ENCODE peak calls at places on chromosomes 1 and 21, in six cellular contexts. One of them, this sample, is unnamed.

GRCh38 chr21:16124397-16125130 is 394.8 kb downstream of the USP25 start:
- DNase-seq in neuronal stem cell: no peak
- DNase-seq in PC-3: peak
- DNase-seq in endothelial cell of umbilical vein: peak
- DNase-seq in H1: no peak
- DNase-seq in SK-N-SH: no peak
- DNase-seq in this sample: peak

GRCh38 chr1:32470431-32470830 is 5.6 kb downstream of the ZBTB8B start:
- DNase-seq in endothelial cell of umbilical vein: no peak
- DNase-seq in neuronal stem cell: no peak
- DNase-seq in H1: no peak
- DNase-seq in SK-N-SH: no peak
- DNase-seq in PC-3: no peak
- DNase-seq in this sample: no peak

GRCh38 chr1:173853074-173853473 is 14.7 kb downstream of the GAS5 start:
- DNase-seq in neuronal stem cell: peak
- DNase-seq in H1: no peak
- DNase-seq in SK-N-SH: no peak
- DNase-seq in PC-3: no peak
- DNase-seq in endothelial cell of umbilical vein: peak
- DNase-seq in this sample: no peak

GRCh38 chr1:111471012-111471411 is 2.8 kb upstream of the C1orf162 start:
- DNase-seq in H1: no peak
- DNase-seq in neuronal stem cell: no peak
- DNase-seq in endothelial cell of umbilical vein: no peak
- DNase-seq in PC-3: no peak
- DNase-seq in SK-N-SH: no peak
- DNase-seq in this sample: no peak

GRCh38 chr1:229798558-229798957 is 172.5 kb downstream of the URB2 start:
- DNase-seq in neuronal stem cell: no peak
- DNase-seq in H1: no peak
- DNase-seq in endothelial cell of umbilical vein: no peak
- DNase-seq in PC-3: no peak
- DNase-seq in SK-N-SH: no peak
- DNase-seq in this sample: no peak

GRCh38 chr1:223212441-223212840 is 69.4 kb upstream of the TLR5 start:
- DNase-seq in neuronal stem cell: no peak
- DNase-seq in PC-3: no peak
- DNase-seq in SK-N-SH: no peak
- DNase-seq in endothelial cell of umbilical vein: no peak
- DNase-seq in H1: no peak
- DNase-seq in this sample: no peak

GRCh38 chr1:107724648-107725047 is 240.3 kb downstream of the VAV3 start:
- DNase-seq in SK-N-SH: no peak
- DNase-seq in neuronal stem cell: no peak
- DNase-seq in endothelial cell of umbilical vein: no peak
- DNase-seq in PC-3: peak
- DNase-seq in H1: no peak
- DNase-seq in this sample: no peak

GRCh38 chr1:57748696-57749095 is 324.8 kb upstream of the DAB1 start:
- DNase-seq in SK-N-SH: no peak
- DNase-seq in H1: no peak
- DNase-seq in endothelial cell of umbilical vein: no peak
- DNase-seq in PC-3: no peak
- DNase-seq in neuronal stem cell: no peak
- DNase-seq in this sample: no peak

GRCh38 chr1:164716992-164717703 is 158.2 kb downstream of the PBX1 start:
- DNase-seq in endothelial cell of umbilical vein: no peak
- DNase-seq in neuronal stem cell: no peak
- DNase-seq in PC-3: peak
- DNase-seq in SK-N-SH: no peak
- DNase-seq in H1: no peak
- DNase-seq in this sample: peak

GRCh38 chr1:162527324-162527723 is 29.7 kb downstream of the UHMK1 start:
- DNase-seq in endothelial cell of umbilical vein: no peak
- DNase-seq in SK-N-SH: no peak
- DNase-seq in neuronal stem cell: no peak
- DNase-seq in PC-3: no peak
- DNase-seq in H1: no peak
- DNase-seq in this sample: no peak

GRCh38 chr1:208438262-208438661 is 194.1 kb upstream of the PLXNA2 start:
- DNase-seq in H1: no peak
- DNase-seq in endothelial cell of umbilical vein: no peak
- DNase-seq in neuronal stem cell: no peak
- DNase-seq in PC-3: no peak
- DNase-seq in SK-N-SH: no peak
- DNase-seq in this sample: no peak

GRCh38 chr1:232667094-232667780 is 37.3 kb upstream of the SIPA1L2 start:
- DNase-seq in H1: no peak
- DNase-seq in SK-N-SH: no peak
- DNase-seq in PC-3: no peak
- DNase-seq in endothelial cell of umbilical vein: peak
- DNase-seq in neuronal stem cell: no peak
- DNase-seq in this sample: no peak

GRCh38 chr1:2375246-2375922 is 16.0 kb downstream of the MORN1 start:
- DNase-seq in H1: no peak
- DNase-seq in endothelial cell of umbilical vein: no peak
- DNase-seq in neuronal stem cell: no peak
- DNase-seq in PC-3: no peak
- DNase-seq in SK-N-SH: no peak
- DNase-seq in this sample: no peak

GRCh38 chr21:45042664-45043161 is 31.7 kb upstream of the ADARB1 start:
- DNase-seq in endothelial cell of umbilical vein: no peak
- DNase-seq in SK-N-SH: no peak
- DNase-seq in neuronal stem cell: no peak
- DNase-seq in H1: no peak
- DNase-seq in PC-3: no peak
- DNase-seq in this sample: no peak

GRCh38 chr1:244046907-244047738 is 4.0 kb upstream of the ZBTB18 start:
- DNase-seq in PC-3: peak
- DNase-seq in endothelial cell of umbilical vein: peak
- DNase-seq in neuronal stem cell: no peak
- DNase-seq in SK-N-SH: no peak
- DNase-seq in H1: no peak
- DNase-seq in this sample: peak

GRCh38 chr1:179298952-179299351 is 5.4 kb downstream of the SOAT1 start:
- DNase-seq in H1: no peak
- DNase-seq in endothelial cell of umbilical vein: no peak
- DNase-seq in SK-N-SH: no peak
- DNase-seq in neuronal stem cell: no peak
- DNase-seq in PC-3: no peak
- DNase-seq in this sample: no peak

GRCh38 chr1:56491441-56491840 is 87.9 kb downstream of the PLPP3 start:
- DNase-seq in SK-N-SH: peak
- DNase-seq in H1: no peak
- DNase-seq in neuronal stem cell: no peak
- DNase-seq in PC-3: peak
- DNase-seq in endothelial cell of umbilical vein: peak
- DNase-seq in this sample: no peak

GRCh38 chr1:50275564-50275963 is 147.7 kb downstream of the DMRTA2 start:
- DNase-seq in PC-3: peak
- DNase-seq in endothelial cell of umbilical vein: no peak
- DNase-seq in H1: peak
- DNase-seq in SK-N-SH: peak
- DNase-seq in neuronal stem cell: no peak
- DNase-seq in this sample: no peak
- H2AFZ ChIP-seq in PC-3: no peak
- H2AFZ ChIP-seq in endothelial cell of umbilical vein: no peak
- H2AFZ ChIP-seq in H1: no peak
- H2AFZ ChIP-seq in SK-N-SH: no peak
- H2AFZ ChIP-seq in neuronal stem cell: peak
- H2AFZ ChIP-seq in this sample: no peak

DNA sequence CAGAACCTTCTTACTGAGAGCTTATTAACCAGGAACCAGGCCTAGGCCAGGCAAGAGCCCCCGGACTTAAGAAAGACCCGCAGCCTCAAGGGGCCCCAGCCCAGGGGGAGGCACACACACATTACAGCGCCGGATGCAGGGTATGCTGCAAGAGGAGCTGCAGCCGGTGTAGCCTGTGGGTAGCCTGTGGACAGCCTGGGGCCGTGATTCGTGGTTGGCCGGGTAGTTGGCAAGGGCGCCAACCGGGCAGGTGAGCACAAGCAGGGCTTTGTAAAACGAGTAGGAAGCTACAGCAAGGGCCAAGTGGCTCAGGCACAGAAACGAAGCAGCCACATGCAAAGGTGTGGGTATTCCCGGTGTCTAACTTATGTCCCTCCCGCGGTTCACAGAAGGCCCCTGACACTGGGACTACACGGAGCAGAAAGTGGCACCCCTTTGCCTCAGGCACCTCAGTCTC is 40.6 kb downstream of the KIAA1614 start:
- DNase-seq in PC-3: peak
- DNase-seq in H1: no peak
- DNase-seq in endothelial cell of umbilical vein: no peak
- DNase-seq in neuronal stem cell: no peak
- DNase-seq in SK-N-SH: peak
- DNase-seq in this sample: peak
- H2AFZ ChIP-seq in PC-3: peak
- H2AFZ ChIP-seq in H1: no peak
- H2AFZ ChIP-seq in endothelial cell of umbilical vein: no peak
- H2AFZ ChIP-seq in neuronal stem cell: no peak
- H2AFZ ChIP-seq in SK-N-SH: no peak
- H2AFZ ChIP-seq in this sample: peak

GRCh38 chr1:29330089-29330488 is 93.8 kb downstream of the PTPRU start:
- DNase-seq in neuronal stem cell: no peak
- DNase-seq in endothelial cell of umbilical vein: no peak
- DNase-seq in SK-N-SH: no peak
- DNase-seq in PC-3: no peak
- DNase-seq in H1: no peak
- DNase-seq in this sample: no peak

GRCh38 chr1:29332204-29332603 is 95.9 kb downstream of the PTPRU start:
- DNase-seq in PC-3: peak
- DNase-seq in SK-N-SH: no peak
- DNase-seq in neuronal stem cell: peak
- DNase-seq in H1: peak
- DNase-seq in endothelial cell of umbilical vein: peak
- DNase-seq in this sample: peak

GRCh38 chr1:29330856-29331255 is 94.5 kb downstream of the PTPRU start:
- DNase-seq in SK-N-SH: no peak
- DNase-seq in H1: no peak
- DNase-seq in PC-3: no peak
- DNase-seq in neuronal stem cell: no peak
- DNase-seq in endothelial cell of umbilical vein: no peak
- DNase-seq in this sample: no peak

GRCh38 chr1:29331731-29332130 is 95.4 kb downstream of the PTPRU start:
- DNase-seq in neuronal stem cell: no peak
- DNase-seq in SK-N-SH: no peak
- DNase-seq in H1: no peak
- DNase-seq in endothelial cell of umbilical vein: no peak
- DNase-seq in PC-3: no peak
- DNase-seq in this sample: no peak

DNA sequence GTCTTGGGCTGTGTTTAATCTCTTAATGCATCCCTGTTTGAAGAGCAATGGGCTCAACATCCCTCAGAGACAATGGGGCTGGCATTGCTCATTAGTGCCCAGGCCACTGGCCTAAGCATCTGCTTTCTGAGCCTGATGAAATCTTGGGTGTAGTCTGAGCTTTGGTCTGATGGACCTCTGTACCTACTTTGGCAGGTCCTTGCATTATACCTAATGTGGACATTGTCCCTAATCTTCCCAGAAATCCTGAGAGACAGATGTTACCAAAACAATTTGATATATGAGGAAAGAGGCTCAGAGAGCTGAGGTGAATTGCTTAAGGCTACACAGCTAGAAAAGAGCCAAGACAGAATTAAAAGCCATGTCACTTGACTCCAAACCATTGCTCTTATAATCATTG is 95.0 kb downstream of the PTPRU start:
- DNase-seq in PC-3: no peak
- DNase-seq in neuronal stem cell: no peak
- DNase-seq in H1: no peak
- DNase-seq in endothelial cell of umbilical vein: no peak
- DNase-seq in SK-N-SH: no peak
- DNase-seq in this sample: no peak
- H2AFZ ChIP-seq in PC-3: no peak
- H2AFZ ChIP-seq in neuronal stem cell: no peak
- H2AFZ ChIP-seq in H1: no peak
- H2AFZ ChIP-seq in endothelial cell of umbilical vein: no peak
- H2AFZ ChIP-seq in SK-N-SH: no peak
- H2AFZ ChIP-seq in this sample: no peak

DNA sequence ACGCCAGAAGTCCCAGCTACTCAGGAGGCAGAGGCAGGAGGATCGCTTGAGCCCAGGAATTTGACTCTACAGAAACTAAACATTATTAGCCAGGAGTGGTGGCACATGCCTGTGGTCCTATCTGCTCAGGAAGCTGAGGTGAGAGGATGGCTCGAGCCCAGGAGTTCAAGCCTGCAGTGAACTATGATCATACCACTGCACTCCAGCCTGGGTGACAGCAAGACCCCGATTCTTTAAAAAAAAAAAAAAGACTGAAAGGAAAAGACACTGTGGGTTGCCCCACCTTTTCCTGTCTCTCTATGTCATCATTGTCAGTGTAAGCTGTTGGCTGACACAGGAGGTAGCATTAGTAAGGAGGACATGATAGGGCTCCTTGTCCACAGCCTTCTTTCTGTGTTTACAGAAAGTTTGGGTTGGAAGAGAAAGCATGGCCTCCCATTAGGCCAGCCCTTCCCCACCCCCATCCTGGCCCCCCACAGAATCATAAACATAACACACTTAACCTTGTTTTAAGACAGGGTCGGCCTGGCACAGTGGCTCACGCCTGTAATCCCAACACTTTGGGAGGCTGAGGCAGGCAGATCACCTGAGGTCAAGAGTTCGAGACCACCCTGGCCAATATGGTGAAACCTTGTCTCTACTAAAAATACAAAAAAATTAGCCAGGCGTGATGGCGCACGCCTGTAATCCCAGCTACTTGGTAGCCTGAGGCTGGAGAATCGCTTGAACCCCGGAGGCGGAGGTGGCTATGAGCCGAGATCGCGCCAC is 20.6 kb upstream of the RCAN3 start:
- DNase-seq in SK-N-SH: no peak
- DNase-seq in H1: no peak
- DNase-seq in endothelial cell of umbilical vein: no peak
- DNase-seq in neuronal stem cell: no peak
- DNase-seq in PC-3: no peak
- DNase-seq in this sample: no peak
- H2AFZ ChIP-seq in SK-N-SH: no peak
- H2AFZ ChIP-seq in H1: peak
- H2AFZ ChIP-seq in endothelial cell of umbilical vein: no peak
- H2AFZ ChIP-seq in neuronal stem cell: no peak
- H2AFZ ChIP-seq in PC-3: no peak
- H2AFZ ChIP-seq in this sample: no peak

DNA sequence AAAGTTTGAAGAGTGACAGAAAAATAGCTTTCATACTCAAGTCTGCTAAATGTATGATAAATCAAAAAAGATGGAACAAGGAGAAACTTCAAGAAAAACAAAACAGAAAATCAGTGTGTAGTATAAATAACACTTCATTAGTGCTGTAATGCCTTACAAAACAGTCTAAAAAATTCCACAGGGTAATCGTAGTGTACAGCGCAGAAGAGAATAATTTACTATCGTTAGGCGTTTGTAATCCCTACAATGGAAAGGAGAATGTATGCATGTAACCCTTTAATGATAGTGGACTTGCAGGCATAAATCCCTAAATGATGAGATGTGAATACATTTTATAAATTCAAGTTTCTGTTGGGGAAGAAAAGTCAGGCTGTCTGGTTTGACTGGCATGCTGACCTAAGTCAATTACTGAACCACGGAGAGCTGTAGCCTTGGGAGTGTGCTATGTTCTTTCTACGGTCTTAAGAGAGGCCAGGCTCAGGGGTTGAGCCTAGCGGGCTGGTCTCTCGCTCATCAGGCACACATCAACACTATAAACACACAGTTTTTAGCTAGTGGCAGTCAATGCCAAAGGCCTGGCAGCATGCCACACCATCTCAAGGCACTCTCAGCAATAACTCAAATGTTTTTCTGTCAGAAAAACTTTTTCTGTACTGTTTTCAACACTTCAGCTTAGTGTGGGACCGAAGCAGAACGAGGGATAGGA is 129.2 kb upstream of the MROH9 start:
- DNase-seq in PC-3: no peak
- DNase-seq in H1: no peak
- DNase-seq in endothelial cell of umbilical vein: no peak
- DNase-seq in neuronal stem cell: no peak
- DNase-seq in SK-N-SH: no peak
- DNase-seq in this sample: no peak
- H2AFZ ChIP-seq in PC-3: no peak
- H2AFZ ChIP-seq in H1: no peak
- H2AFZ ChIP-seq in endothelial cell of umbilical vein: no peak
- H2AFZ ChIP-seq in neuronal stem cell: no peak
- H2AFZ ChIP-seq in SK-N-SH: peak
- H2AFZ ChIP-seq in this sample: peak

This sample was measured in mammary epithelial cell.